ENCODE peak calls at places on chromosomes 11 and 22, in six cellular contexts. D is H1, C is GM12892, F is K562, I is GM12878, J is HepG2. W is an unnamed sample.

GRCh38 chr11:2748814-2749554 is 49.2 kb upstream of the KCNQ1OT1 start:
- DNase-seq in D (no peak), C (no peak), F (no peak), I (no peak), J (no peak), W (no peak)

GRCh38 chr22:49603016-49603415 is 224.7 kb downstream of the BRD1 start:
- DNase-seq in D (no peak), C (no peak), F (no peak), I (no peak), J (no peak), W (no peak)

GRCh38 chr11:86551286-86551685 is 121.1 kb downstream of the ME3 start:
- DNase-seq in D (no peak), C (no peak), F (peak), I (peak), J (peak), W (no peak)

GRCh38 chr22:50294319-50294656 is 13.2 kb downstream of the PLXNB2 start:
- DNase-seq in D (no peak), C (no peak), F (no peak), I (no peak), J (no peak), W (no peak)

GRCh38 chr11:59187587-59187986 is 15.7 kb downstream of the DTX4 start:
- DNase-seq in D (no peak), C (no peak), F (no peak), I (no peak), J (no peak), W (no peak)

GRCh38 chr11:93002380-93002779 is 32.9 kb downstream of the MTNR1B start:
- DNase-seq in D (no peak), C (no peak), F (no peak), I (no peak), J (no peak), W (no peak)

GRCh38 chr11:21622995-21623394 is 569.9 kb upstream of the ANO5 start:
- DNase-seq in D (no peak), C (no peak), F (no peak), I (no peak), J (no peak), W (no peak)

GRCh38 chr11:65424200-65425104 is 1.9 kb downstream of the NEAT1 start:
- DNase-seq in D (no peak), C (no peak), F (no peak), I (no peak), J (no peak), W (no peak)

GRCh38 chr11:73401217-73401923 is 25.2 kb downstream of the RELT start:
- DNase-seq in D (no peak), C (no peak), F (no peak), I (no peak), J (no peak), W (no peak)

GRCh38 chr22:39240841-39241631 is 3.7 kb downstream of the PDGFB start:
- DNase-seq in D (no peak), C (no peak), F (peak), I (no peak), J (peak), W (no peak)

GRCh38 chr11:57568330-57568766 is 876 bp upstream of the UBE2L6 start:
- DNase-seq in D (peak), C (no peak), F (no peak), I (peak), J (peak), W (no peak)

GRCh38 chr11:11513438-11513837 is 108.4 kb downstream of the GALNT18 start:
- DNase-seq in D (no peak), C (no peak), F (no peak), I (no peak), J (no peak), W (no peak)

GRCh38 chr11:2214527-2215229 is 43.1 kb upstream of the TH start:
- DNase-seq in D (no peak), C (no peak), F (peak), I (no peak), J (peak), W (no peak)

GRCh38 chr11:120108785-120109168 is 29.1 kb downstream of the TRIM29 start:
- DNase-seq in D (no peak), C (no peak), F (no peak), I (no peak), J (no peak), W (no peak)

GRCh38 chr11:102760355-102761035 is 19.9 kb downstream of the MMP10 start:
- DNase-seq in D (no peak), C (no peak), F (no peak), I (no peak), J (no peak), W (no peak)

GRCh38 chr11:103202048-103202651 is 92.9 kb downstream of the DYNC2H1 start:
- DNase-seq in D (no peak), C (no peak), F (peak), I (no peak), J (peak), W (no peak)

GRCh38 chr11:121067912-121068652 is 33.0 kb upstream of the TECTA start:
- DNase-seq in D (no peak), C (no peak), F (no peak), I (no peak), J (no peak), W (no peak)

GRCh38 chr11:116258821-116259220 is 514.0 kb downstream of the BUD13 start:
- DNase-seq in D (no peak), C (no peak), F (no peak), I (no peak), J (no peak), W (no peak)

GRCh38 chr22:43826142-43827093 is 14.3 kb upstream of the EFCAB6 start:
- DNase-seq in D (no peak), C (no peak), F (no peak), I (no peak), J (no peak), W (peak)

GRCh38 chr11:61891331-61892084 is at the start of gene FADS3:
- DNase-seq in D (peak), C (peak), F (peak), I (no peak), J (peak), W (peak)

GRCh38 chr11:22459053-22459452 is 120.9 kb downstream of the SLC17A6 start:
- DNase-seq in D (no peak), C (no peak), F (no peak), I (no peak), J (no peak), W (no peak)

GRCh38 chr22:17764036-17764435 is 10.2 kb downstream of the BID start:
- DNase-seq in D (no peak), C (no peak), F (no peak), I (no peak), J (no peak), W (no peak)

GRCh38 chr11:59615132-59615636 is 390 bp downstream of the OSBP start:
- DNase-seq in D (peak), C (no peak), F (peak), I (no peak), J (peak), W (peak)

GRCh38 chr11:12109591-12110196 is 696 bp upstream of the MICAL2 start:
- DNase-seq in D (no peak), C (no peak), F (peak), I (no peak), J (no peak), W (no peak)

GRCh38 chr11:95892892-95893570 is 30.9 kb downstream of the MTMR2 start:
- DNase-seq in D (no peak), C (no peak), F (no peak), I (no peak), J (no peak), W (no peak)

GRCh38 chr22:23534201-23534850 is 45.8 kb downstream of the IGLL1 start:
- DNase-seq in D (no peak), C (no peak), F (no peak), I (no peak), J (no peak), W (no peak)

GRCh38 chr11:112467721-112468120 is 207.1 kb upstream of the PLET1 start:
- DNase-seq in D (no peak), C (no peak), F (no peak), I (no peak), J (no peak), W (no peak)

GRCh38 chr11:6572215-6572614 is 31.2 kb downstream of the RRP8 start:
- DNase-seq in D (no peak), C (no peak), F (no peak), I (no peak), J (no peak), W (no peak)

GRCh38 chr11:93903989-93904388 is 53.6 kb upstream of the VSTM5 start:
- DNase-seq in D (no peak), C (no peak), F (no peak), I (no peak), J (no peak), W (no peak)

GRCh38 chr11:119651802-119652584 is 77.0 kb downstream of the NECTIN1 start:
- DNase-seq in D (no peak), C (no peak), F (no peak), I (no peak), J (no peak), W (no peak)

GRCh38 chr11:126969865-126970479 is 30.6 kb downstream of the KIRREL3 start:
- DNase-seq in D (no peak), C (no peak), F (peak), I (no peak), J (no peak), W (no peak)

DNA sequence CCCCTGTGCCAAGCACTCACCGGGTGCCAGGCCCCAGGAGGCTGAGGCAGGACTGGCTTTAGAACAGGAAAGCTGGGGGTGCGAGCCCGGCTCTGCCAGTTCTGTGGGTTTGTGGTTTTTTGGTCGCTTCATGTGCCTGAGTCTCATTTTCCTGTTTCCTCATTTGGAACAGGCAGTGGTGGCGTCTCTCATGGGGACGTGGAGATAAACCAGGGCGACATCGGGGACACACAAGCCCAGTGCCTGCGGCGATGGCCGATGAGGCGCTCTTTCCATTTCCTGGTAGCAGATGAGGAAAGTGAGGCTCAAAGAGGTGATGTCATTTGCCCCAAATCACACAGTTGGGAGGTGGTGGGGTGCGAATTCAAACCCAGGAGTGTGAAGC is 20.8 kb upstream of the CHKA start:
- DNase-seq in D (no peak), C (no peak), F (no peak), I (no peak), J (no peak), W (no peak)
- TF ChIP-seq POLR2A in D (no peak), C (no peak), F (no peak), I (no peak), J (no peak), W (no peak)

DNA sequence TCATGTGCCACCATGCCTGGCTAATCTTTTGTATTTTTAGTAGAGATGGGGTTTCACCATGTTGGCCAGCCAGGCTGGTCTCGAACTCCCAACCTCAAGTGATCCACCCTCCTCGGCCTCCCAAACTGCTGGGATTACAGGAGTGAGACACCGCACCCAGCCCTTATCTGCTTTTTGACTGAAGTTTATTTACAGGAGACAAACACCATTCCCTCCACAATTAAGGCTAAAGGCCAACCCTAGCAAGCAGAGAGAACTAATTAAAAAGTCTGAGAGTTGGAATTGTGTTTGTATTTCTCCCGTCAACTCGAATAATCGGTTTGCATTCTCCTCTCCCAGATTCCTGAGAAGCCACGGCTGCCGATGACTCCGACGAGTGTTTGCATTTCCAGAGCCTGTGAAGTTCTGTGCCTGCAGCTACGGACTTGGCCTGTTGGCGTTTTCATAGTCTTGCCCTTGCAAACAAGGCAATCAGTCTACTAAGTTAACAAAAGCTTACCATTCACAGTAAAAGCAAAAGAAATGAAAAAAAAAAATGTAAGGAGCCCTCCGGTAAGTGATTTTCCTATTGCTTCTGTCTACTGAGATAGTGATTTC is 73.3 kb upstream of the NUP50 start:
- DNase-seq in D (peak), C (no peak), F (no peak), I (no peak), J (peak), W (no peak)
- TF ChIP-seq TAF1 in D (no peak), C (no peak), F (no peak), I (no peak), J (no peak), W (no peak)

DNA sequence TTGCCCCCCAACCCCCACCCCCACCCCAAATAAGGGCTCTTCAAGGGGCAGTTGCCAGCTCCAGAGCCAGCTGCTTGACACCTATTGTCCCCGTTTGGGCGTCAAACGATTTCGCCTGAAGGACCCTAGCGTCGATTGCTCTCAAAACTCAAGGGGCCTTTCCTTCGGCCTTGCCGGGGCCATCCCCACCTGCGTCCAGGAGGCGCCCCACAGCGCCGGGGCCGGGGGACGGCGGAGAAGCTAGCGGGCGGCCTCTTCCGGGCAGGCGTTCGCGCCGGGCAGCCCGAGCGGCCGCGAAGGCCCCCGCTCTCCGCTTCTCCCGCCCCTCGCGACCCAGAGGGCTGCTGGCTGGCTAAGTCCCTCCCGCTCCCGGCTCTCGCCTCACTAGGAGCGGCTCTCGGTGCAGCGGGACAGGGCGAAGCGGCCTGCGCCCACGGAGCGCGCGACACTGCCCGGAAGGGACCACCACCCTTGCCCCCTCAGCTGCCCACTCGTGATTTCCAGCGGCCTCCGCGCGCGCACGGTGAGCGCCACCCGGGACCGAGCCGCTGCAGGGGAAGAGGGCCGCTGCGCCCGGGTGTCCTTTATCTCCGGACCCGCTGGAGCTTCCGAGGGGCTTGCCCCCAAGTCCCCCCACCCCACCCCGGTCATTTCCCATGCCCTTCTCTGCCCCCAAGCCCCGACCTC is at the start of gene CAPRIN1:
- DNase-seq in D (peak), C (peak), F (peak), I (peak), J (peak), W (peak)
- TF ChIP-seq POLR2A in D (peak), C (peak), F (peak), I (peak), J (peak), W (peak)

DNA sequence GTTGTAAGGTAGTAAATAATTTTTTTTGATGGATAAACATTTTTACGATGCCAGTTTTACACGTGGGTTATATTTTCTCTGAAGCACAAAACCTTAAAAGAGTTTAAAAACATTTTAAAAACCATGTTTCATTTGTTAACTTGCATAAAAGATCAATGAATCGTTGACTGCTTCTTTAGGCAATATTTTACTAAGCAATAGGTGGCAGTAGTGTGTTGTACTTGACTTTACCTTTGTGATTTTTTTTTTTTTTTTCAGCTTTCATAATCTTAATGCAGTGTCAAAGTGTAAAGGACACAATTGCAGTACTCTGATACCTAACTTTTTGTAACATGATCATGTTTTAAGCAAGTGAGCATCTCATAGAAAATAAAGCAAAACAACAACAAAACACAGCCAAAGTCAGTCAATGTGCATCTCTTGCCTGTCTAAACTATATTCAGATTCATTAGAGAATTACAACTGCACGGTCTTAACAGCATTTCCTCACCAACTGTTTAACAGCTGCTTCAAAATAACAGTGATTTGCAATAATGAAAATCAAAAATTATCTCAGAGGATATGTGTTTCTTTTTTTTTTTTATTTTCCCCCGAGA is 27.7 kb downstream of the DNAJC24 start:
- DNase-seq in D (no peak), C (no peak), F (peak), I (no peak), J (peak), W (no peak)
- TF ChIP-seq TAF1 in D (no peak), C (no peak), F (no peak), I (no peak), J (no peak), W (no peak)

GRCh38 chr11:910044-910588 is 494 bp downstream of the CHID1 start:
- DNase-seq in D (no peak), C (peak), F (no peak), I (no peak), J (no peak), W (no peak)

GRCh38 chr11:911031-911889 is 650 bp upstream of the CHID1 start:
- DNase-seq in D (no peak), C (no peak), F (peak), I (no peak), J (no peak), W (no peak)

GRCh38 chr11:909406-909805 is 1.2 kb downstream of the CHID1 start:
- DNase-seq in D (no peak), C (no peak), F (no peak), I (no peak), J (no peak), W (no peak)

GRCh38 chr11:911890-912219 is 1.2 kb upstream of the CHID1 start:
- DNase-seq in D (no peak), C (no peak), F (no peak), I (no peak), J (no peak), W (no peak)

DNA sequence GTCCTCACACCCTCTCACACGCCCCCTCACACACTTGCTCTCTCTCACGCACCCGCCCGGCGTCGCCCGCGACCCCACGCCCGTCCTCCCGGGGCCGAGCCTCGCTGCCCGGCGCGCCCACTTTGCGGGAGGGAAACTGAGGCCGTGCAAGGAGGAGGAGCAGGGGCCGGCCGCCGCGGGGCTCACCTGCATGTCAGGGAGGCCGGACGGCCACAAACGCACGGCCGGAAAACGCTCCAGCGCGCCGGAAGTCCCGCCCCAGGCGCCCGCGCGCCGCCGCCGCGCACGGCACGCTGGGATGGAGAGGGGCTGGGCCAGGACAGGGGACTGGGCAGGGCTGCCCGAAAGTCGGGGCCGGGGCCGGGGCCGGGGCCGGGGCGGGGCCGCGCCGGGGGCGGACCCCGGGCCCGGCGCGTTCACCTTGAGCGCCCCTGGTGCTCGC is at the start of gene CHID1:
- DNase-seq in D (peak), C (peak), F (peak), I (no peak), J (peak), W (peak)
- TF ChIP-seq POLR2A in D (no peak), C (peak), F (peak), I (peak), J (peak), W (peak)

DNA sequence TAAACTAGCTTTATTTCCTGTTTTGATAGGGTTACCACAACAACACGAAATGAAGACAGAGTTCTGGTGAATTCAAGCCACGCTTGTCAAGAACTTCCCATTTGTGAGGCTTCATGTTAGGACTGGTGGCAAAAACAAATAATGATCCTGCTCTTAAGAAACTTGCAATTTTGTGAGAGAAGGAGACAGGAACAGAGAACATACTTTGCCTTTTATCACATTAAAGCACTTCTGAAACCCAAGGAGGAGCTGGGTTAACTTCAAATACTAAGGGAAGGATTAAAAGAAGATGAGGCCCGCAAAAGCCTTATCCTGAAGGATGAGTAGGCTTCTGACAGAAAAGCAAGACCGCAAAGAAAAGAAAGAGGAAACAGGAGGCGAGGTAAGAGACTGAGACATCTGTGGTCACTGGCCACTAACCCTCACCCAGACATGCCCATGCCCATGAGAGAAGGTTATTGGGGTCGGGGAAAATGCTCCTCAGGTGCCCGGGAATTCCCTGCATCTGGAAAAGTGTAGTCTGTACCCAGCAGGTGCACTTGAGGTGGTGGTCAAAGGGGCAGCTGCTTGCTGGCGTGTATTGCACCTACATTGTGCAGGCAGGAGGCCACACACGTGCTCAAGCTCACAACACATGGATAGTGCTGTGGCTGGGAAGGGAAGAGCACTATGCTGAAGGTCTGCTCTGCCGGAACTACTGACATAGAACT is 50.5 kb downstream of the MAPK1 start:
- DNase-seq in D (no peak), C (peak), F (peak), I (peak), J (no peak), W (peak)
- TF ChIP-seq TAF1 in D (no peak), C (no peak), F (no peak), I (no peak), J (no peak), W (no peak)